ENCODE peak calls at places on chromosomes 12 and 14, in nine cellular contexts. I is stimulated activated CD4-positive, alpha-beta T cell treated with anti-CD3 and anti-CD28 coated beads, Interleukin-1b, Interleukin-23, amount 100 ng/mL, for 24 hours; C is fibroblast of villous mesenchyme; G is sigmoid colon; D is endothelial cell; O is Caco-2; L is aorta; T is iPS-NIHi11; J is dorsolateral prefrontal cortex. P is an unnamed sample.

GRCh38 chr12:19074700-19075099 is 54.8 kb upstream of the PLEKHA5 start:
- DNase-seq in I (no peak), C (peak), G (no peak), D (no peak), O (no peak), L (no peak), T (no peak), J (no peak), P (no peak)

GRCh38 chr12:110316861-110317260 is 35.8 kb downstream of the ATP2A2 start:
- DNase-seq in I (no peak), C (peak), G (no peak), D (no peak), O (no peak), L (no peak), T (no peak), J (no peak), P (no peak)

GRCh38 chr14:22852940-22853767 is 16.8 kb downstream of the MMP14 start:
- DNase-seq in I (peak), C (peak), G (peak), D (peak), O (peak), L (peak), T (peak), J (peak), P (peak)

GRCh38 chr14:99964979-99965378 is 100.2 kb upstream of the EVL start:
- DNase-seq in I (no peak), C (no peak), G (no peak), D (no peak), O (no peak), L (no peak), T (no peak), J (no peak), P (no peak)

GRCh38 chr14:51382506-51382905 is 142.5 kb downstream of the TMX1 start:
- DNase-seq in I (no peak), C (no peak), G (no peak), D (no peak), O (no peak), L (no peak), T (no peak), J (no peak), P (no peak)

GRCh38 chr14:29820785-29821184 is 106.9 kb downstream of the PRKD1 start:
- DNase-seq in I (no peak), C (no peak), G (no peak), D (no peak), O (no peak), L (no peak), T (no peak), J (no peak), P (no peak)

GRCh38 chr12:40769846-40770245 is 77.6 kb downstream of the CNTN1 start:
- DNase-seq in I (no peak), C (no peak), G (no peak), D (no peak), O (no peak), L (no peak), T (no peak), J (no peak), P (no peak)

GRCh38 chr12:111777345-111778045 is 10.8 kb downstream of the ALDH2 start:
- DNase-seq in I (no peak), C (no peak), G (peak), D (no peak), O (no peak), L (peak), T (peak), J (no peak), P (no peak)

GRCh38 chr12:86698581-86698980 is 442.4 kb upstream of the MGAT4C start:
- DNase-seq in I (no peak), C (peak), G (no peak), D (no peak), O (no peak), L (no peak), T (no peak), J (no peak), P (no peak)